ENCODE peak calls at places on chromosomes 6 and 20, in seven cellular contexts. U is fibroblast of mammary gland, P is omental fat pad, J is choroid plexus epithelial cell, C is mammary epithelial cell, I is fibroblast of the aortic adventitia, G is left ventricle myocardium inferior. X is an unnamed sample.

GRCh38 chr20:51969191-51969590 is 166.9 kb upstream of the SALL4 start:
- DNase-seq in G (no peak), J (no peak), I (no peak), U (peak; percentile 8), P (no peak), C (no peak), X (no peak)

GRCh38 chr20:16574656-16575355 is 1.6 kb upstream of the KIF16B start:
- DNase-seq in I (peak; percentile 65), G (peak; percentile 94), C (peak; percentile 72), J (peak; percentile 83), P (no peak), U (peak; percentile 81), X (no peak)

GRCh38 chr6:41561931-41562632 is 15.9 kb downstream of the FOXP4 start:
- DNase-seq in I (no peak), U (no peak), P (no peak), G (no peak), J (no peak), C (no peak), X (no peak)

GRCh38 chr6:14857501-14857900 is 388.4 kb upstream of the JARID2 start:
- DNase-seq in U (no peak), I (no peak), C (no peak), J (no peak), G (no peak), P (no peak), X (no peak)

GRCh38 chr6:13413466-13413862 is 73.9 kb downstream of the GFOD1 start:
- DNase-seq in C (peak; percentile 52), P (no peak), U (peak; percentile 34), J (peak; percentile 71), I (peak; percentile 83), G (no peak), X (peak; percentile 15)

GRCh38 chr6:157605484-157605883 is 217.6 kb upstream of the SNX9 start:
- DNase-seq in P (no peak), C (no peak), J (no peak), I (no peak), G (no peak), U (no peak), X (no peak)

GRCh38 chr6:124956018-124956417 is 6.2 kb upstream of the RNF217 start:
- DNase-seq in J (no peak), I (no peak), C (peak; percentile 51), P (no peak), G (no peak), U (no peak), X (no peak)

GRCh38 chr6:11393713-11394627 is 143.6 kb upstream of the TMEM170B start:
- DNase-seq in U (no peak), P (no peak), G (no peak), J (no peak), I (peak; percentile 27), C (peak; percentile 26), X (peak; percentile 42)

GRCh38 chr6:37512400-37512958 is 12.8 kb upstream of the CCDC167 start:
- DNase-seq in C (no peak), P (no peak), G (no peak), I (no peak), U (no peak), J (no peak), X (no peak)

GRCh38 chr20:2873010-2873746 is at the start of gene PTPRA:
- DNase-seq in I (peak; percentile 87), P (peak; percentile 86), G (peak; percentile 93), J (peak; percentile 92), C (peak; percentile 86), U (peak; percentile 90), X (peak; percentile 86)

GRCh38 chr6:155645328-155645727 is 189.7 kb upstream of the NOX3 start:
- DNase-seq in U (peak; percentile 0), I (peak; percentile 9), G (no peak), C (peak; percentile 14), J (peak; percentile 31), P (no peak), X (peak; percentile 46)

GRCh38 chr6:127939442-127940066 is 38.7 kb upstream of the THEMIS start:
- DNase-seq in I (peak; percentile 63), U (peak; percentile 24), C (no peak), P (no peak), G (no peak), J (peak; percentile 38), X (peak; percentile 26)

GRCh38 chr20:62483613-62484468 is 8.0 kb upstream of the GATA5 start:
- DNase-seq in I (no peak), U (no peak), P (no peak), J (no peak), C (no peak), G (no peak), X (no peak)

GRCh38 chr6:56799966-56800365 is 154.9 kb upstream of the BEND6 start:
- DNase-seq in I (no peak), G (no peak), J (no peak), C (no peak), U (no peak), P (no peak), X (no peak)

GRCh38 chr6:139590206-139590605 is 215.8 kb upstream of the CITED2 start:
- DNase-seq in G (no peak), U (no peak), I (no peak), J (no peak), P (no peak), C (no peak), X (no peak)

GRCh38 chr20:1417273-1417672 is 24.4 kb upstream of the FKBP1A start:
- DNase-seq in J (peak; percentile 56), U (peak; percentile 71), G (no peak), P (no peak), I (no peak), C (peak; percentile 97), X (peak; percentile 75)

DNA sequence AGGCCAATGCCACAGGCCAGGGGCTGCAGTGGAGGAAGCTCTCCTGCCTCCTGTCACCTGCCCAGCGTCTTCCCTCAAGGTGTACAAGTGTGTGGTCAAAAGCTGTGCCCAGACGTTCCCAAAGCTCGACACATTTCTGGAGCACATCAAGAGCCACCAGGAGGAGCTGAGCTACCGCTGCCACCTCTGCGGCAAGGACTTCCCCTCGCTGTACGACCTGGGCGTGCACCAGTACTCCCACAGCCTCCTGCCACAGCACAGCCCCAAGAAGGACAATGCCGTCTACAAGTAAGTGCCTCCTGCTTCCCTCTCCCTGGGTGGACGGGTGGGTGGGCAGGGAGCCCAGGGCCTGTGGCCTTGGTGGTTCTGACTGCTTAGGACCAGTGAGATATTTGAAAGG is 38.2 kb downstream of the ZNF341 start:
- DNase-seq in J (no peak), G (no peak), I (no peak), P (no peak), U (no peak), C (no peak), X (no peak)
- TF ChIP-seq CTCF in J (no peak), G (peak; percentile 41), I (no peak), P (no peak), U (no peak), C (no peak), X (no peak)

DNA sequence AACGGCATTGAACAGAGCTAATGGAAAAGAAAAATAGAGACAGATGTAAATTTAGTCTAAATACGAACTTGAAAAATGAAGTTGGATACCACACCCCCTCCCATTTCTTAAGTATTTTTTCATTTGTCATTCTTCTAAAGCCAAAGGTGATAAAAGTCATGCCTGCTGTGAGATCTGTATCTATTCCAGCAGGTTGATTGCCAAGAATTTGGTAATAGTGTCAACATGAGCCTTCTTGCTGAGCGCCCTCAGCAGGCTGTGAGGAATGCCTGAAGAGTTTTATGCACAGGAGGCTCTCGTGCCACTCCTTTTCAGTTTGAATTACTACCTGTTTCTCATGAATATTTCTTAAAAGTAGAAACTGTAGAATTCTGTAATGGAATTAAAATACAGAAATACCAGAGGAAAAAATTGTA is 165.4 kb downstream of the QKI start:
- DNase-seq in U (peak; percentile 33), I (peak; percentile 13), G (no peak), J (peak; percentile 60), C (peak; percentile 20), P (no peak), X (no peak)
- TF ChIP-seq CTCF in U (no peak), I (no peak), G (no peak), J (peak; percentile 55), C (no peak), P (no peak), X (no peak)

GRCh38 chr6:2959909-2960719 is 11.3 kb downstream of the SERPINB6 start:
- DNase-seq in J (peak; percentile 47), C (peak; percentile 48), P (no peak), U (peak; percentile 81), G (no peak), I (peak; percentile 70), X (peak; percentile 88)

GRCh38 chr6:2958802-2959201 is 12.6 kb downstream of the SERPINB6 start:
- DNase-seq in J (no peak), G (no peak), C (no peak), U (no peak), P (no peak), I (no peak), X (no peak)

GRCh38 chr6:2958331-2958711 is 13.0 kb downstream of the SERPINB6 start:
- DNase-seq in C (no peak), G (peak; percentile 54), P (no peak), U (no peak), I (no peak), J (no peak), X (no peak)

GRCh38 chr6:2956930-2957329 is 14.4 kb downstream of the SERPINB6 start:
- DNase-seq in P (no peak), G (no peak), C (no peak), U (no peak), I (no peak), J (no peak), X (no peak)

DNA sequence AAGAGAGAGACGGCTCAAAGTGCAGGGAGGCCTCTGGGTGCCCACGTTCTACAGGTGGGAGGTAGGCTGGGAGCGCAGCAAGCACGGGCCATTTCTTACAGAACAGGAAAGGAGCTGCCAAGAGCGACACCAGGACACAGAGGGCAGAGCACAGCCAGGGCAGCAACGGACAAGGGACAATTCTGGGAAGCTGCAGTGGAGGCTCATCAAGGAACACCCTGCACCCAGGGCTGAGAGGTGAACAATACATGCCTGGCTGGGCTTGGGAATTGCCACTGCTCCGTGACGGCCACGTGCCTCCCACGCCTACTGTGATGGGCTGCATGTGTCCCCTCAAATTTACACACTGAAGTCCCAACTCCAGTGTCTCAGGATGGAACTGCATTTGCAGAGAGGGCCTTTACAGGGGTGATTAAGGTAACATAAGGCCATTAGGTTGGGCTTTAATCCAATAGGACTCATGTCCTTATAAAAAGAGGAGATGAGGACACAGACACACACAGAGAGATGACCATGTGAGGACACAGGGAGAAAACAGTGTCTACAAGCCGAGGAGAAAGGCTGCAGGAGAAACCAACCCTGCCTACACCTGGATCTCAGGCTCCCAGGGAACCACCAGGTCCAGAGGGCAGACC is 13.6 kb downstream of the SERPINB6 start:
- DNase-seq in U (no peak), I (no peak), G (peak; percentile 71), C (no peak), P (no peak), J (no peak), X (no peak)
- TF ChIP-seq CTCF in U (no peak), I (no peak), G (no peak), C (no peak), P (no peak), J (no peak), X (no peak)

DNA sequence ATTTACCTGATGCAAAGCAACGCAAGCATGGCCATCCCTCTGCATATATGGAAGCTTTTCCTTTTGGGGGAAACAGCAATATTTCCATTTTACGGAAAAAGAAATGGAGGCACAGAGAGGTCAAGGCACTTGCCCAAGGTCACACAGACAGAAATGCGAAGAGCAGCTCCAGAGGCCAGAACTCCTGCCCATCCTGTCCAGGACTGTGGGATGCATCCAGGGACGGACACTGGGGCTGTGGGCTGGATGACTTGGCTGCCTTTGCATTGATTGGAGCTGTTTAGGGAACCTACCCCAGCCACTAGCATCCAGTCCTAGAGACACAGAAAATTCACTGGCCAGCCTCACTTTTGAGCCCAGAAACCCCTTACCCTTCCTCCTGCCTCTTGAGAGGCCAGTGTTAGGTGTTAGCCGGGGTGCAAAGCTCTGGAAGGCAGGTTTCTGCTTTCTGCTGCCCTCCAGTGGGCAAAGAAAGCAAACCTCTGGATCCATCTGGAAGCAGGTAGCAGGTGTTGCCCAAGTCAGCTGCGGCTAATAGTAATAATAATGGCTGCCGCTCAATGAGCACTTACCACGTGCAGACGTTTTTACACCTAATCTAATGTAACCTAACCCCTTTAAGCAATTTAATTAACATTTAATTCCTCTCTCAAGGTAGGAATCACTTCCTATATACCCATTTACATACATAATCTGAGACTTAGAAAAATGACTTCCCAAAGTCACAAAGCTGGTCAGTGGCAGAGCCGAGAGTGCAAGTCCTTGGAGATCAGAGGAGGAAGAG is 31.7 kb upstream of the CCN5 start:
- DNase-seq in P (no peak), U (no peak), G (peak; percentile 46), J (peak; percentile 74), C (peak; percentile 58), I (no peak), X (no peak)
- TF ChIP-seq CTCF in P (no peak), U (peak; percentile 52), G (peak; percentile 81), J (peak; percentile 87), C (peak; percentile 63), I (peak; percentile 59), X (peak; percentile 72)